ENCODE peak calls at places on chromosomes 13 and 19, in seven cellular contexts. C is lung; O is myocyte; M is CD4-positive, alpha-beta T cell; R is NCI-H446 treated with DMSO at 0.1 percent for 48 hours; Y is tibial artery; P is HAP-1. Z is an unnamed sample.

GRCh38 chr19:34220472-34221063 is 33.8 kb upstream of the GARRE1 start:
- DNase-seq in R (peak), M (peak), C (peak), Y (peak), P (peak), O (peak), Z (peak)

GRCh38 chr13:72508392-72508791 is 219.0 kb downstream of the MZT1 start:
- DNase-seq in M (no peak), O (no peak), R (no peak), C (no peak), P (no peak), Y (no peak), Z (no peak)

GRCh38 chr13:21683034-21683733 is 12.3 kb downstream of the FGF9 start:
- DNase-seq in P (no peak), M (no peak), C (no peak), Y (no peak), O (peak), R (no peak), Z (no peak)

GRCh38 chr13:24680258-24680920 is at the start of gene ATP12A:
- DNase-seq in O (no peak), Y (no peak), R (no peak), P (peak), M (peak), C (no peak), Z (no peak)

GRCh38 chr19:41443813-41444455 is 978 bp downstream of the ERICH4 start:
- DNase-seq in C (no peak), R (no peak), M (no peak), P (no peak), O (no peak), Y (no peak), Z (no peak)

GRCh38 chr13:24168980-24169379 is 8.5 kb downstream of the SPATA13 start:
- DNase-seq in P (no peak), R (no peak), M (no peak), O (peak), C (no peak), Y (no peak), Z (no peak)

GRCh38 chr13:24220086-24220703 is 59.7 kb downstream of the SPATA13 start:
- DNase-seq in C (peak), R (peak), P (peak), M (peak), O (peak), Y (peak), Z (peak)

GRCh38 chr19:52557231-52557995 is 12.7 kb upstream of the ZNF701 start:
- DNase-seq in R (no peak), O (no peak), M (no peak), P (no peak), Y (no peak), C (no peak), Z (no peak)

GRCh38 chr19:17579523-17580244 is 24.2 kb downstream of the COLGALT1 start:
- DNase-seq in Y (peak), C (peak), R (no peak), P (peak), O (peak), M (no peak), Z (no peak)

GRCh38 chr13:22049384-22049783 is 378.5 kb downstream of the FGF9 start:
- DNase-seq in P (no peak), O (no peak), R (no peak), M (no peak), C (no peak), Y (no peak), Z (no peak)

GRCh38 chr13:33380487-33381079 is 95.0 kb upstream of the STARD13 start:
- DNase-seq in P (no peak), Y (no peak), R (no peak), M (no peak), O (no peak), C (no peak), Z (no peak)

GRCh38 chr13:52405767-52406494 is at the start of gene THSD1:
- DNase-seq in P (peak), M (no peak), C (peak), Y (peak), O (peak), R (no peak), Z (no peak)

GRCh38 chr13:110416131-110416584 is 109.1 kb downstream of the COL4A2 start:
- DNase-seq in Y (no peak), O (no peak), R (no peak), C (no peak), M (no peak), P (no peak), Z (no peak)

GRCh38 chr19:55437410-55437809 is 5.7 kb downstream of the SHISA7 start:
- DNase-seq in O (peak), M (no peak), C (peak), R (no peak), Y (no peak), P (peak), Z (no peak)

GRCh38 chr13:110405597-110406450 is 98.7 kb downstream of the COL4A2 start:
- DNase-seq in P (no peak), C (no peak), Y (no peak), O (peak), R (no peak), M (no peak), Z (no peak)

GRCh38 chr13:111210488-111210887 is 95.4 kb downstream of the ARHGEF7 start:
- DNase-seq in P (no peak), R (no peak), M (no peak), C (peak), O (peak), Y (no peak), Z (no peak)

GRCh38 chr13:26962671-26963070 is 202.1 kb upstream of the GPR12 start:
- DNase-seq in O (peak), Y (no peak), C (no peak), P (no peak), R (no peak), M (no peak), Z (no peak)

GRCh38 chr13:21079761-21080730 is 18.7 kb upstream of the LATS2 start:
- DNase-seq in O (peak), C (no peak), M (no peak), P (no peak), Y (peak), R (no peak), Z (peak)

GRCh38 chr13:51122868-51123267 is 11.8 kb upstream of the C13orf42 start:
- DNase-seq in C (no peak), Y (no peak), P (no peak), M (no peak), R (no peak), O (no peak), Z (no peak)

GRCh38 chr13:112891477-112892401 is 77.3 kb upstream of the MCF2L start:
- DNase-seq in O (no peak), C (no peak), R (no peak), M (no peak), Y (no peak), P (no peak), Z (no peak)

GRCh38 chr13:44818428-44818827 is 170.8 kb downstream of the NUFIP1 start:
- DNase-seq in P (peak), O (no peak), M (no peak), R (no peak), Y (no peak), C (no peak), Z (no peak)

GRCh38 chr19:21158523-21159135 is 16.8 kb downstream of the ZNF431 start:
- DNase-seq in M (no peak), P (no peak), R (no peak), Y (no peak), C (no peak), O (no peak), Z (no peak)

GRCh38 chr13:50082426-50083283 is 67.4 kb downstream of the KCNRG start:
- DNase-seq in P (peak), M (peak), Y (peak), R (peak), C (peak), O (peak), Z (no peak)

GRCh38 chr19:38657633-38658222 is 10.3 kb downstream of the ACTN4 start:
- DNase-seq in R (no peak), M (no peak), P (no peak), O (peak), C (no peak), Y (no peak), Z (no peak)

GRCh38 chr13:26679411-26679810 is 81.2 kb downstream of the GPR12 start:
- DNase-seq in R (no peak), O (peak), C (no peak), M (no peak), Y (no peak), P (no peak), Z (no peak)

GRCh38 chr19:43498233-43498830 is 6.2 kb downstream of the PHLDB3 start:
- DNase-seq in C (no peak), O (no peak), R (no peak), M (no peak), P (no peak), Y (no peak), Z (no peak)

GRCh38 chr19:4638828-4639530 is at the start of gene TNFAIP8L1:
- DNase-seq in R (peak), P (peak), Y (peak), C (peak), O (peak), M (peak), Z (peak)

GRCh38 chr13:75647126-75647784 is 11.1 kb downstream of the LMO7 start:
- DNase-seq in Y (no peak), M (no peak), O (no peak), C (no peak), R (no peak), P (no peak), Z (no peak)

Z was measured in pulmonary artery endothelial cell.